ENCODE peak calls at places on chromosomes 2 and 18, in ten cellular contexts. X, S, G, O, J, F, H, Q, N and R are unnamed samples.

GRCh38 chr2:152518016-152518415 is 183.0 kb downstream of the FMNL2 start:
- DNase-seq in J (no peak), G (no peak), N (no peak), S (no peak), X (no peak), O (no peak), H (no peak), F (no peak), Q (no peak), R (no peak)

GRCh38 chr18:3511980-3512379 is 62.0 kb downstream of the TGIF1 start:
- DNase-seq in J (peak), G (peak), N (no peak), H (no peak), Q (peak), X (peak), O (peak), F (peak), S (peak), R (no peak)

GRCh38 chr2:52334185-52334584 is 1302.3 kb upstream of the NRXN1 start:
- DNase-seq in S (no peak), F (no peak), N (no peak), O (no peak), X (no peak), G (no peak), H (no peak), Q (no peak), J (no peak), R (no peak)

GRCh38 chr2:232524771-232525170 is 1.2 kb upstream of the CHRND start:
- DNase-seq in Q (no peak), O (no peak), G (no peak), N (no peak), F (no peak), H (peak), J (no peak), X (no peak), S (no peak), R (no peak)

GRCh38 chr2:62410015-62410453 is 96.0 kb downstream of the TMEM17 start:
- DNase-seq in F (no peak), H (no peak), X (no peak), G (peak), Q (no peak), N (no peak), O (no peak), S (peak), J (peak), R (no peak)

GRCh38 chr2:128498589-128498988 is 179.9 kb upstream of the HS6ST1 start:
- DNase-seq in N (no peak), O (peak), H (no peak), F (no peak), J (no peak), G (no peak), Q (no peak), X (no peak), S (no peak), R (no peak)

GRCh38 chr2:37599688-37600525 is 71.5 kb downstream of the CDC42EP3 start:
- DNase-seq in Q (no peak), S (no peak), X (no peak), G (no peak), F (no peak), N (no peak), O (no peak), J (no peak), H (no peak), R (no peak)

GRCh38 chr2:71277536-71278103 is 50.7 kb upstream of the PAIP2B start:
- DNase-seq in S (peak), H (peak), N (peak), F (peak), O (no peak), Q (no peak), J (no peak), G (peak), X (peak), R (peak)

GRCh38 chr2:194735837-194736542 is 921.0 kb upstream of the SLC39A10 start:
- DNase-seq in O (no peak), H (no peak), X (no peak), N (no peak), Q (no peak), F (no peak), J (no peak), G (no peak), S (no peak), R (no peak)

GRCh38 chr2:216056739-216057138 is 24.9 kb downstream of the PECR start:
- DNase-seq in N (no peak), F (no peak), Q (no peak), O (no peak), S (no peak), J (no peak), H (no peak), G (no peak), X (no peak), R (no peak)

GRCh38 chr2:43766006-43766405 is 7.8 kb upstream of the DYNC2LI1 start:
- DNase-seq in Q (no peak), G (no peak), S (no peak), J (no peak), H (no peak), O (no peak), N (no peak), F (no peak), X (no peak), R (no peak)

GRCh38 chr18:32318581-32318980 is 128.7 kb downstream of the MEP1B start:
- DNase-seq in G (no peak), Q (no peak), N (no peak), F (peak), H (no peak), S (no peak), J (no peak), X (no peak), O (no peak), R (no peak)

GRCh38 chr2:168241746-168242145 is 5.6 kb downstream of the STK39 start:
- DNase-seq in G (no peak), N (no peak), S (no peak), F (no peak), Q (no peak), X (no peak), O (no peak), J (no peak), H (no peak), R (no peak)

GRCh38 chr2:78293768-78294167 is 731.7 kb upstream of the REG3G start:
- DNase-seq in J (no peak), H (no peak), Q (no peak), N (no peak), O (no peak), X (no peak), F (no peak), G (no peak), S (no peak), R (no peak)

GRCh38 chr2:239887604-239888003 is 137.5 kb downstream of the NDUFA10 start:
- DNase-seq in G (no peak), J (no peak), F (no peak), Q (no peak), X (no peak), O (no peak), H (no peak), S (no peak), N (no peak), R (no peak)

GRCh38 chr2:37379881-37380296 is 35.5 kb downstream of the QPCT start:
- DNase-seq in F (peak), H (no peak), N (no peak), J (no peak), S (peak), G (no peak), X (peak), Q (no peak), O (no peak), R (no peak)

GRCh38 chr18:39946623-39947061 is 2008.4 kb upstream of the PIK3C3 start:
- DNase-seq in S (peak), F (peak), X (peak), J (no peak), G (no peak), Q (peak), H (no peak), N (no peak), O (no peak), R (peak)

GRCh38 chr18:70273021-70273420 is 15.8 kb upstream of the SOCS6 start:
- DNase-seq in S (no peak), O (no peak), N (no peak), J (no peak), G (no peak), H (no peak), X (no peak), F (no peak), Q (no peak), R (no peak)

GRCh38 chr2:120192280-120192679 is 30.9 kb downstream of the TMEM185B start:
- DNase-seq in J (no peak), S (no peak), O (no peak), N (no peak), G (no peak), Q (no peak), H (no peak), F (no peak), X (no peak), R (no peak)
- TF ChIP-seq CTCF in J (no peak), S (no peak), O (no peak), N (no peak), G (no peak), Q (no peak), H (no peak), F (no peak), X (no peak), R (no peak)

DNA sequence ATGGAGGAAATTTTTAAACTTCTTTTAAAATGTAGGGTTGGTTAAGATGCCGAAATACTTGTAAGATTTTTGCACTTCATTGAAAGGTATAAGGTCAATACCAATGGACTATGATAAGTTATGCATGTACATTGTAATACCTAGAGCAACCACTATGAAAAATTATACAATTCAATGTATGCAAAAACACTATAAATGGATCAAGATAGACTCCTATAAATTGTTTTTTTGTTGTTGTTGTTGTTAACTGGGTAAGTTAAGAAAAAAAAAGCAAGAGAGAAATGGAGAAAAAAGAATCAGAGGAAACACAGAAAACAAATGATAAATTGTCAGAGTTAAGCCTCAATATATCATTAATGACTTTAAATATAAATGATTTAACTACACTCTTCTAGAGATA is 421.2 kb downstream of the TMEM182 start:
- DNase-seq in H (no peak), O (no peak), N (no peak), Q (no peak), G (no peak), X (no peak), J (no peak), S (no peak), F (no peak), R (no peak)
- TF ChIP-seq CTCF in H (no peak), O (no peak), N (peak), Q (no peak), G (no peak), X (no peak), J (no peak), S (no peak), F (no peak), R (no peak)

GRCh38 chr2:173979721-173980351 is 14.7 kb upstream of the SP3 start:
- DNase-seq in G (no peak), O (no peak), Q (no peak), S (no peak), X (no peak), F (peak), J (peak), H (no peak), N (no peak), R (no peak)

GRCh38 chr2:173981520-173981919 is 16.3 kb upstream of the SP3 start:
- DNase-seq in X (no peak), J (no peak), G (no peak), O (no peak), Q (no peak), S (no peak), H (no peak), F (no peak), N (no peak), R (no peak)

GRCh38 chr2:173982918-173983317 is 17.7 kb upstream of the SP3 start:
- DNase-seq in O (no peak), G (no peak), J (peak), F (peak), H (no peak), X (no peak), N (no peak), Q (no peak), S (peak), R (peak)

GRCh38 chr2:173982182-173982714 is 17.1 kb upstream of the SP3 start:
- DNase-seq in O (no peak), G (no peak), H (no peak), Q (no peak), J (no peak), S (no peak), F (no peak), X (no peak), N (no peak), R (no peak)

DNA sequence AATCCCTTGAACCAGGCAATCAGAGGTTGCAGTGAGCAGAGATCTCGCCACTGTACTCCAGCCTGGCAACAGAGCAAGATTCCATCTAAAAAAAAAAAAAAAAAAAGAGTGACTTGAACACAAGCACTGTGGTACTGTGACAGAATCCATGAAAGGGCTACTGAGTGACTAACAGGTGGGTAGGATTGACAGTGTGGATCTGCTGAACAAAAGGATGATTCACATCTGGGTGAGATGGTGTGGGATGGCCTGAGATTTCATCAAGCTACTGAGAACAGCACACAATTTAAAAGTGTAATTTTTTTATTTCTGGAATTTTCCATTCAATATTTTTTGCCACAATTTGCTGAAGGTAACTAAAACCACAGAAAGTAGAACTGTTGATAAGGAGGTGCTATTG is 13.3 kb upstream of the SP3 start:
- DNase-seq in Q (no peak), H (no peak), X (no peak), G (no peak), O (no peak), J (no peak), F (peak), N (no peak), S (no peak), R (no peak)
- TF ChIP-seq CTCF in Q (no peak), H (no peak), X (no peak), G (no peak), O (no peak), J (no peak), F (no peak), N (no peak), S (no peak), R (no peak)

DNA sequence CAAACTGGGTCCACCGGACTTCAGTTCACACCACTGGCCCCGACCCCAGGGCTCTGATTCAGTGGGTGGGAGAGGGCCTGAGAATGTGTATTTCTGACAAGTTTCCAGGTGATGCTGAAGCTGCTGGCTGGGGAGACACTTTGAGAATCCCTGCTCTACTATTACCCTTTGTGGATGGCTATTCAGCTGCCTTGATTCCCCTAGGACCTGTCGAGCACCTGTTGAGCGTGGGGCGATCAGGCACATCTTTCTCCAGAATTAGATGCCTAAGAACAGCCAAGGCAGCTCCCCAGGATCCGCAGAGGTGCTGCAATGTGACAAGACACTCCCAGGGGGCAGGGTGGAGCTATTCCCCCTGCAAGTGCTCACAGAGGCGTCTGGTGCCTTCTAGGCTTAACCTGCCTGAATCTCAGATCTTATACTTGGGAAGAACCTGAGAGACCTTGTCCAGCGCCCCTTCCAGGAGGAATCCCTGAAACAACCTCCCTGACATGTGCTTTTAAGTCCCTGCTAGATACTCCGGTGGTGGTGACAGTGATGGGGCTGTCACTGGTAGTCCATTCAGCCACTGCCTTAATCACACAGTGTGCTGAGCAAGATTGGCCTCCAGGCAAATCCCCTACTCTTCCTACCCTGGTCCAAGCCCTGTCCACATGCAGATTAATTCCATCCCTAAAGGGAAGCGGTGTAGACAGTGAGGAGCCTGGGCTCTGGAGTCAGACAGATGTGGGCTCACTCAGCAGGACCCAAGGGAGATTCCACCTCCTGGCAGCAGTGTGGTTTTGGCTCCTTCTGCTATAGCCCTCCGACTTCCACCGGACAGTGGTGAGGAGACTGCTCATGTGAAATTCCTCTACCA is 43.4 kb upstream of the OTOF start:
- DNase-seq in G (peak), F (peak), O (no peak), X (no peak), H (no peak), S (no peak), N (peak), Q (no peak), J (no peak), R (peak)
- TF ChIP-seq CTCF in G (peak), F (peak), O (no peak), X (no peak), H (no peak), S (peak), N (peak), Q (peak), J (peak), R (no peak)

GRCh38 chr2:206442516-206442853 is 847 bp upstream of the ADAM23 start:
- DNase-seq in G (peak), N (no peak), O (no peak), H (no peak), J (no peak), S (no peak), X (no peak), Q (no peak), F (no peak), R (no peak)

GRCh38 chr2:206445948-206446347 is 2.6 kb downstream of the ADAM23 start:
- DNase-seq in F (no peak), O (no peak), Q (no peak), X (no peak), S (no peak), N (no peak), J (no peak), G (no peak), H (no peak), R (no peak)

GRCh38 chr2:206443735-206444527 is 599 bp downstream of the ADAM23 start:
- DNase-seq in G (peak), X (peak), N (peak), F (peak), O (no peak), J (peak), S (peak), Q (no peak), H (peak), R (no peak)

GRCh38 chr2:206438196-206438727 is 5.1 kb upstream of the ADAM23 start:
- DNase-seq in S (no peak), O (no peak), G (no peak), J (no peak), X (no peak), H (no peak), F (peak), N (no peak), Q (no peak), R (no peak)

GRCh38 chr2:206442854-206443734 is at the start of gene ADAM23:
- DNase-seq in N (peak), O (no peak), S (peak), H (peak), X (peak), F (peak), G (peak), Q (no peak), J (peak), R (peak)
- TF ChIP-seq CTCF in N (peak), O (no peak), S (peak), H (peak), X (no peak), F (peak), G (no peak), Q (no peak), J (no peak), R (no peak)

GRCh38 chr2:208335-208734 is 55.5 kb downstream of the SH3YL1 start:
- DNase-seq in Q (no peak), J (no peak), N (no peak), F (no peak), S (no peak), X (no peak), H (no peak), G (no peak), O (no peak), R (no peak)
- TF ChIP-seq CTCF in Q (no peak), J (no peak), N (no peak), F (no peak), S (no peak), X (no peak), H (no peak), G (no peak), O (no peak), R (no peak)